ENCODE peak calls at places on chromosomes 4 and X, in six cellular contexts. V is left ventricle myocardium inferior, H is GM12865, B is breast epithelium, Q is cardiac muscle cell, C is ovary. Z is an unnamed sample.

GRCh38 chr4:184363258-184363657 is 111.1 kb downstream of the IRF2 start:
- DNase-seq in V (no peak), H (no peak), B (no peak), Q (no peak), C (no peak), Z (no peak)

GRCh38 chrX:44937606-44938005 is 64.6 kb downstream of the KDM6A start:
- DNase-seq in V (no peak), H (no peak), B (no peak), Q (no peak), C (no peak), Z (no peak)

GRCh38 chrX:118325453-118325852 is 20.5 kb upstream of the WDR44 start:
- DNase-seq in V (no peak), H (peak), B (no peak), Q (no peak), C (no peak), Z (peak)

GRCh38 chr4:76620723-76621463 is 185.9 kb downstream of the SHROOM3 start:
- DNase-seq in V (no peak), H (peak), B (no peak), Q (peak), C (no peak), Z (no peak)

GRCh38 chrX:5236096-5236495 is 992.6 kb downstream of the NLGN4X start:
- DNase-seq in V (no peak), H (no peak), B (no peak), Q (peak), C (no peak), Z (peak)

GRCh38 chrX:773292-774025 is 142.9 kb downstream of the SHOX start:
- DNase-seq in V (no peak), H (no peak), B (no peak), Q (no peak), C (no peak), Z (no peak)

GRCh38 chr4:144750348-144750747 is 104.4 kb downstream of the HHIP start:
- DNase-seq in V (no peak), H (no peak), B (no peak), Q (no peak), C (no peak), Z (no peak)

GRCh38 chrX:103254171-103254824 is 657 bp downstream of the TCEAL8 start:
- DNase-seq in V (peak), H (peak), B (no peak), Q (peak), C (peak), Z (peak)

GRCh38 chr4:115126487-115126886 is 13.1 kb upstream of the NDST4 start:
- DNase-seq in V (no peak), H (no peak), B (no peak), Q (peak), C (no peak), Z (no peak)

GRCh38 chrX:30504309-30504708 is 73.3 kb downstream of the TASL start:
- DNase-seq in V (no peak), H (peak), B (no peak), Q (peak), C (no peak), Z (no peak)

GRCh38 chr4:101981756-101982155 is 191.2 kb downstream of the BANK1 start:
- DNase-seq in V (no peak), H (no peak), B (no peak), Q (peak), C (no peak), Z (no peak)

GRCh38 chrX:118865231-118865630 is 41.6 kb downstream of the ZCCHC12 start:
- DNase-seq in V (no peak), H (no peak), B (no peak), Q (no peak), C (no peak), Z (no peak)

GRCh38 chrX:132023896-132024386 is 839 bp downstream of the STK26 start:
- DNase-seq in V (peak), H (peak), B (no peak), Q (peak), C (peak), Z (no peak)

GRCh38 chr4:78517050-78517652 is 34.4 kb upstream of the ANXA3 start:
- DNase-seq in V (no peak), H (no peak), B (no peak), Q (peak), C (no peak), Z (peak)

GRCh38 chr4:41757521-41758156 is 9.1 kb upstream of the PHOX2B start:
- DNase-seq in V (no peak), H (no peak), B (no peak), Q (no peak), C (no peak), Z (no peak)

GRCh38 chr4:184310171-184310567 is 92.5 kb upstream of the ENPP6 start:
- DNase-seq in V (no peak), H (peak), B (no peak), Q (no peak), C (no peak), Z (peak)

GRCh38 chr4:7664106-7664505 is 229.4 kb upstream of the PSAPL1 start:
- DNase-seq in V (peak), H (no peak), B (no peak), Q (no peak), C (no peak), Z (no peak)

GRCh38 chrX:46268429-46268828 is 276.8 kb downstream of the ZNF674 start:
- DNase-seq in V (no peak), H (no peak), B (no peak), Q (no peak), C (no peak), Z (no peak)

GRCh38 chr4:169314906-169315305 is 44.1 kb upstream of the SH3RF1 start:
- DNase-seq in V (peak), H (no peak), B (peak), Q (peak), C (peak), Z (no peak)

GRCh38 chr4:87961993-87962791 is 13.3 kb upstream of the SPP1 start:
- DNase-seq in V (no peak), H (no peak), B (no peak), Q (no peak), C (no peak), Z (no peak)

GRCh38 chr4:16995451-16995850 is 97.0 kb upstream of the LDB2 start:
- DNase-seq in V (no peak), H (no peak), B (no peak), Q (peak), C (no peak), Z (peak)

GRCh38 chr4:1446502-1447153 is 40.4 kb upstream of the NKX1-1 start:
- DNase-seq in V (no peak), H (no peak), B (no peak), Q (no peak), C (no peak), Z (peak)

GRCh38 chrX:124151195-124151594 is 181.3 kb upstream of the TEX13D start:
- DNase-seq in V (no peak), H (no peak), B (no peak), Q (no peak), C (no peak), Z (no peak)

GRCh38 chrX:71117358-71117757 is 1.0 kb upstream of the MED12 start:
- DNase-seq in V (no peak), H (no peak), B (no peak), Q (no peak), C (no peak), Z (no peak)

GRCh38 chr4:122003335-122003734 is 51.5 kb upstream of the TRPC3 start:
- DNase-seq in V (no peak), H (peak), B (no peak), Q (peak), C (no peak), Z (peak)

GRCh38 chr4:109251396-109251795 is 51.1 kb downstream of the COL25A1 start:
- DNase-seq in V (no peak), H (no peak), B (no peak), Q (no peak), C (no peak), Z (no peak)

GRCh38 chr4:70754990-70755688 is 33.4 kb downstream of the RUFY3 start:
- DNase-seq in V (no peak), H (peak), B (no peak), Q (no peak), C (no peak), Z (no peak)
- H3K4me3 ChIP-seq in V (no peak), H (peak), B (no peak), Q (no peak), C (no peak), Z (no peak)

GRCh38 chrX:94492541-94492940 is 818.5 kb downstream of the FAM133A start:
- DNase-seq in V (no peak), H (no peak), B (no peak), Q (no peak), C (no peak), Z (peak)
- H3K4me3 ChIP-seq in V (no peak), H (no peak), B (no peak), Q (no peak), C (no peak), Z (no peak)

GRCh38 chr4:176957353-176958118 is 164.8 kb upstream of the VEGFC start:
- DNase-seq in V (no peak), H (peak), B (no peak), Q (no peak), C (no peak), Z (no peak)

GRCh38 chr4:176964116-176964691 is 171.5 kb upstream of the VEGFC start:
- DNase-seq in V (no peak), H (peak), B (no peak), Q (no peak), C (no peak), Z (no peak)

GRCh38 chr4:176959980-176960379 is 167.3 kb upstream of the VEGFC start:
- DNase-seq in V (no peak), H (peak), B (no peak), Q (no peak), C (no peak), Z (no peak)
- H3K4me3 ChIP-seq in V (no peak), H (no peak), B (no peak), Q (no peak), C (no peak), Z (no peak)

GRCh38 chr4:159169903-159170302 is 67.0 kb downstream of the RAPGEF2 start:
- DNase-seq in V (no peak), H (peak), B (no peak), Q (no peak), C (no peak), Z (no peak)

GRCh38 chr4:159171287-159171686 is 68.4 kb downstream of the RAPGEF2 start:
- DNase-seq in V (no peak), H (no peak), B (no peak), Q (no peak), C (no peak), Z (no peak)

GRCh38 chr4:159163522-159163921 is 60.6 kb downstream of the RAPGEF2 start:
- DNase-seq in V (no peak), H (no peak), B (no peak), Q (no peak), C (no peak), Z (no peak)

GRCh38 chr4:159174645-159175147 is 71.8 kb downstream of the RAPGEF2 start:
- DNase-seq in V (no peak), H (no peak), B (no peak), Q (no peak), C (no peak), Z (no peak)

GRCh38 chr4:159169414-159169813 is 66.5 kb downstream of the RAPGEF2 start:
- DNase-seq in V (no peak), H (peak), B (no peak), Q (no peak), C (no peak), Z (no peak)
- H3K4me3 ChIP-seq in V (no peak), H (no peak), B (no peak), Q (no peak), C (no peak), Z (no peak)